ENCODE peak calls at places on chromosomes 12 and 14, in eight cellular contexts. J, W, B, Q, O, K, F and L are unnamed samples.
A peak's percentile ranks its signal among the peaks of the same experiment; 100 is the strongest.

GRCh38 chr12:70154960-70155589 is 88.2 kb upstream of the CNOT2 start:
- DNase-seq in J (no peak), W (no peak), B (no peak), Q (no peak), O (no peak), K (no peak), F (no peak), L (no peak)

GRCh38 chr12:130335517-130336392 is 1.9 kb upstream of the PIWIL1 start:
- DNase-seq in J (no peak), W (no peak), B (peak; percentile 52), Q (peak; percentile 49), O (no peak), K (no peak), F (peak; percentile 31), L (no peak)

GRCh38 chr12:45268672-45269406 is 52.9 kb downstream of the ANO6 start:
- DNase-seq in J (peak; percentile 88), W (peak; percentile 87), B (peak; percentile 76), Q (peak; percentile 35), O (peak; percentile 76), K (peak; percentile 61), F (peak; percentile 50), L (no peak)

GRCh38 chr12:75964150-75964549 is 67.4 kb downstream of the PHLDA1 start:
- DNase-seq in J (peak; percentile 33), W (peak; percentile 54), B (no peak), Q (no peak), O (peak; percentile 78), K (no peak), F (peak; percentile 38), L (no peak)

GRCh38 chr12:113932411-113933196 is 33.5 kb downstream of the RBM19 start:
- DNase-seq in J (peak; percentile 42), W (no peak), B (no peak), Q (no peak), O (no peak), K (no peak), F (no peak), L (peak; percentile 85)

GRCh38 chr14:98599082-98599481 is 672.9 kb downstream of the BCL11B start:
- DNase-seq in J (no peak), W (no peak), B (no peak), Q (no peak), O (no peak), K (no peak), F (no peak), L (no peak)

GRCh38 chr12:570949-571794 is 92.1 kb downstream of the NINJ2 start:
- DNase-seq in J (peak; percentile 89), W (peak; percentile 90), B (peak; percentile 76), Q (peak; percentile 97), O (peak; percentile 81), K (peak; percentile 64), F (peak; percentile 82), L (peak; percentile 46)

GRCh38 chr14:32724864-32725550 is 213.7 kb upstream of the NPAS3 start:
- DNase-seq in J (peak; percentile 12), W (no peak), B (no peak), Q (no peak), O (no peak), K (no peak), F (no peak), L (no peak)

GRCh38 chr14:32421781-32422180 is 92.7 kb downstream of the AKAP6 start:
- DNase-seq in J (no peak), W (no peak), B (no peak), Q (no peak), O (no peak), K (no peak), F (no peak), L (no peak)

GRCh38 chr14:99277534-99277933 is 5.5 kb upstream of the BCL11B start:
- DNase-seq in J (no peak), W (no peak), B (no peak), Q (no peak), O (no peak), K (no peak), F (no peak), L (no peak)

GRCh38 chr12:26182377-26182776 is 13.0 kb upstream of the SSPN start:
- DNase-seq in J (no peak), W (no peak), B (no peak), Q (no peak), O (no peak), K (no peak), F (no peak), L (no peak)

GRCh38 chr12:3030821-3031415 is 46.3 kb upstream of the TSPAN9 start:
- DNase-seq in J (no peak), W (no peak), B (no peak), Q (no peak), O (no peak), K (no peak), F (no peak), L (no peak)

GRCh38 chr12:52950553-52950952 is 1.6 kb downstream of the KRT18 start:
- DNase-seq in J (no peak), W (no peak), B (no peak), Q (no peak), O (no peak), K (no peak), F (no peak), L (no peak)

GRCh38 chr12:101697930-101698781 is 716 bp downstream of the CHPT1 start:
- DNase-seq in J (peak; percentile 60), W (peak; percentile 53), B (peak; percentile 41), Q (peak; percentile 37), O (peak; percentile 80), K (peak; percentile 20), F (peak; percentile 68), L (peak; percentile 32)

GRCh38 chr12:123436017-123436964 is at the start of gene RILPL2:
- DNase-seq in J (peak; percentile 90), W (peak; percentile 92), B (peak; percentile 89), Q (peak; percentile 90), O (peak; percentile 97), K (peak; percentile 83), F (peak; percentile 92), L (peak; percentile 72)

GRCh38 chr12:123431951-123432886 is 4.3 kb downstream of the RILPL2 start:
- DNase-seq in J (no peak), W (no peak), B (no peak), Q (no peak), O (peak; percentile 71), K (no peak), F (no peak), L (no peak)

GRCh38 chr12:123435636-123436016 is 858 bp downstream of the RILPL2 start:
- DNase-seq in J (no peak), W (no peak), B (no peak), Q (no peak), O (no peak), K (no peak), F (no peak), L (no peak)

GRCh38 chr12:123433615-123434014 is 2.9 kb downstream of the RILPL2 start:
- DNase-seq in J (no peak), W (no peak), B (no peak), Q (no peak), O (no peak), K (no peak), F (no peak), L (no peak)
- H3K27ac ChIP-seq in J (no peak overlapping the region), W (peak overlapping the region; percentile 94), B (peak overlapping the region; percentile 51), Q (no peak overlapping the region), O (peak overlapping the region; percentile 76), K (no peak overlapping the region), F (peak overlapping the region; percentile 24), L (no peak overlapping the region)

GRCh38 chr12:115251727-115252126 is 567.8 kb upstream of the TBX3 start:
- DNase-seq in J (no peak), W (no peak), B (peak; percentile 12), Q (no peak), O (no peak), K (no peak), F (no peak), L (no peak)
- H3K27ac ChIP-seq in J (no peak overlapping the region), W (no peak overlapping the region), B (no peak overlapping the region), Q (no peak overlapping the region), O (no peak overlapping the region), K (no peak overlapping the region), F (no peak overlapping the region), L (no peak overlapping the region)

GRCh38 chr14:41605550-41606248 is 977 bp upstream of the LRFN5 start:
- DNase-seq in J (peak; percentile 26), W (no peak), B (no peak), Q (no peak), O (no peak), K (no peak), F (no peak), L (no peak)

GRCh38 chr14:41607966-41608663 is 1.4 kb downstream of the LRFN5 start:
- DNase-seq in J (no peak), W (no peak), B (no peak), Q (no peak), O (no peak), K (peak; percentile 11), F (no peak), L (no peak)

GRCh38 chr14:41604793-41605534 is 1.7 kb upstream of the LRFN5 start:
- DNase-seq in J (peak; percentile 50), W (no peak), B (no peak), Q (no peak), O (peak; percentile 59), K (no peak), F (no peak), L (no peak)

GRCh38 chr14:41606249-41607118 is at the start of gene LRFN5:
- DNase-seq in J (peak; percentile 51), W (no peak), B (no peak), Q (no peak), O (peak; percentile 59), K (no peak), F (no peak), L (no peak)

DNA sequence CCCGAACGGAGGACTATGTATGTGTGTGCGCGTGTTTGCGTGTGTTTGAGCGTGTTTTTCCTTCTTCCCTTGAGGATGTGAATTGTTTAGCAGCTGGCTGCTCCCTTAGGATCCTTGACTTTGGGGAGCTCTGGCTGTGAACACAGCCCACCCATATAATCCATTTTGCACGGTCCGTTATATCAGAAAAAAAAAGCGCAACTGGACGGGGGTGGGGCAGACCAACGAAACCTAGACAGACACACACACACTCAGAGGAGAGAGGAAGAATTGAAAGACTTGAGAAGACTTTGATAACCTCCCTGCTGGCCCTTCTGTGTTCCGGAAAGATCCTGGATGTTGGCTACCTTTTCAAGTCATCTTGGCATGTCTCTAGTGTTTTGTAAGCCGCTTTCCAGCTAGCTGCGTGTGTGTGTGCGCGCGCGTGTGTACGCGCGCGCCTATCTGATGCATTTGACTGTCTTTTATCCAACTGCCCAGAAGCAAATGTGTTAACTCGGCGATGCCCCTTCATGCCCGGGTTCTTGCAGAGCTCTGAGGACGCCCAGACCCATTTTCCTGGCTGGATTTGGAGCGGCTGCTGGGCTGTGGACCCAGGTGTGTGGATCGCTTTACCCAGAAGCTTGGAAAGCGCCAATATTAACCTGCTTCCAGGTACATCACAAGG is 576 bp downstream of the LRFN5 start:
- DNase-seq in J (no peak), W (no peak), B (no peak), Q (no peak), O (no peak), K (no peak), F (no peak), L (no peak)
- H3K27ac ChIP-seq in J (peak overlapping the region; percentile 2), W (no peak overlapping the region), B (no peak overlapping the region), Q (no peak overlapping the region), O (no peak overlapping the region), K (peak overlapping the region; percentile 80), F (peak overlapping the region; percentile 43), L (peak overlapping the region; percentile 17)

GRCh38 chr12:47997321-47997720 is 7.0 kb downstream of the COL2A1 start:
- DNase-seq in J (no peak), W (no peak), B (no peak), Q (no peak), O (no peak), K (no peak), F (no peak), L (no peak)
- H3K27ac ChIP-seq in J (no peak overlapping the region), W (no peak overlapping the region), B (no peak overlapping the region), Q (no peak overlapping the region), O (no peak overlapping the region), K (no peak overlapping the region), F (no peak overlapping the region), L (no peak overlapping the region)